ENCODE peak calls at places on chromosomes 13 and 19, in five cellular contexts. One of them, this sample, is unnamed.

GRCh38 chr19:8697671-8698432 is 743 bp downstream of the ACTL9 start:
- DNase-seq in NCI-H1092: no peak
- DNase-seq in skeletal muscle cell: no peak
- DNase-seq in NAMALWA: no peak
- DNase-seq in AML-193: no peak
- DNase-seq in this sample: no peak

GRCh38 chr13:38804536-38804935 is 117.7 kb downstream of the FREM2 start:
- DNase-seq in AML-193: no peak
- DNase-seq in skeletal muscle cell: no peak
- DNase-seq in NCI-H1092: no peak
- DNase-seq in NAMALWA: no peak
- DNase-seq in this sample: no peak

GRCh38 chr13:51534075-51534817 is 50.0 kb upstream of the WDFY2 start:
- DNase-seq in NCI-H1092: no peak
- DNase-seq in AML-193: peak; percentile 63
- DNase-seq in skeletal muscle cell: no peak
- DNase-seq in NAMALWA: no peak
- DNase-seq in this sample: no peak

GRCh38 chr13:99962242-99962641 is 9.3 kb downstream of the ZIC5 start:
- DNase-seq in NCI-H1092: no peak
- DNase-seq in NAMALWA: no peak
- DNase-seq in AML-193: no peak
- DNase-seq in skeletal muscle cell: no peak
- DNase-seq in this sample: no peak

GRCh38 chr19:54451331-54451871 is 2.4 kb downstream of the LENG8 start:
- DNase-seq in AML-193: no peak
- DNase-seq in NCI-H1092: no peak
- DNase-seq in skeletal muscle cell: no peak
- DNase-seq in NAMALWA: no peak
- DNase-seq in this sample: peak; percentile 42

GRCh38 chr13:41900918-41901317 is 60.0 kb downstream of the VWA8 start:
- DNase-seq in skeletal muscle cell: no peak
- DNase-seq in NCI-H1092: no peak
- DNase-seq in NAMALWA: no peak
- DNase-seq in AML-193: no peak
- DNase-seq in this sample: no peak

GRCh38 chr13:40152145-40152544 is 496.7 kb downstream of the COG6 start:
- DNase-seq in skeletal muscle cell: peak; percentile 41
- DNase-seq in AML-193: no peak
- DNase-seq in NCI-H1092: no peak
- DNase-seq in NAMALWA: no peak
- DNase-seq in this sample: peak; percentile 6

GRCh38 chr19:30086916-30087315 is 144.9 kb downstream of the URI1 start:
- DNase-seq in AML-193: no peak
- DNase-seq in NCI-H1092: no peak
- DNase-seq in skeletal muscle cell: no peak
- DNase-seq in NAMALWA: no peak
- DNase-seq in this sample: no peak

GRCh38 chr19:45097776-45098520 is 5.0 kb downstream of the PPP1R37 start:
- DNase-seq in skeletal muscle cell: peak; percentile 84
- DNase-seq in NAMALWA: no peak
- DNase-seq in NCI-H1092: no peak
- DNase-seq in AML-193: no peak
- DNase-seq in this sample: no peak

GRCh38 chr13:23466144-23467002 is 32.9 kb upstream of the SACS start:
- DNase-seq in NAMALWA: peak; percentile 22
- DNase-seq in AML-193: peak; percentile 76
- DNase-seq in skeletal muscle cell: peak; percentile 52
- DNase-seq in NCI-H1092: peak; percentile 77
- DNase-seq in this sample: peak; percentile 80

GRCh38 chr13:64482373-64482772 is 2747.8 kb downstream of the PCDH9 start:
- DNase-seq in AML-193: no peak
- DNase-seq in skeletal muscle cell: no peak
- DNase-seq in NCI-H1092: no peak
- DNase-seq in NAMALWA: no peak
- DNase-seq in this sample: no peak

GRCh38 chr13:99965329-99966000 is 6.1 kb downstream of the ZIC5 start:
- DNase-seq in skeletal muscle cell: no peak
- DNase-seq in NCI-H1092: no peak
- DNase-seq in NAMALWA: no peak
- DNase-seq in AML-193: no peak
- DNase-seq in this sample: no peak

GRCh38 chr19:45471116-45471865 is 3.5 kb downstream of the FOSB start:
- DNase-seq in AML-193: no peak
- DNase-seq in NCI-H1092: no peak
- DNase-seq in skeletal muscle cell: no peak
- DNase-seq in NAMALWA: peak; percentile 44
- DNase-seq in this sample: no peak

GRCh38 chr13:98300956-98301641 is 124.0 kb upstream of the RNF113B start:
- DNase-seq in AML-193: no peak
- DNase-seq in NCI-H1092: no peak
- DNase-seq in NAMALWA: no peak
- DNase-seq in skeletal muscle cell: no peak
- DNase-seq in this sample: no peak

GRCh38 chr13:86185636-86186035 is 386.4 kb upstream of the SLITRK6 start:
- DNase-seq in NAMALWA: no peak
- DNase-seq in NCI-H1092: no peak
- DNase-seq in skeletal muscle cell: no peak
- DNase-seq in AML-193: no peak
- DNase-seq in this sample: no peak